ENCODE peak calls at places on chromosomes 1 and 21, in five cellular contexts. P, Y, O, T and I are unnamed samples.

GRCh38 chr1:98340511-98340910 is 321.0 kb upstream of the SNX7 start:
- DNase-seq in Y (no peak), T (no peak), O (peak), P (no peak), I (no peak)

GRCh38 chr1:99170516-99170915 is 93.8 kb upstream of the PLPPR4 start:
- DNase-seq in T (no peak), O (peak), Y (no peak), P (no peak), I (no peak)

GRCh38 chr1:223886516-223886921 is 40.8 kb upstream of the TP53BP2 start:
- DNase-seq in P (no peak), O (no peak), T (no peak), Y (no peak), I (no peak)

GRCh38 chr1:157113116-157113515 is 13.5 kb upstream of the ETV3L start:
- DNase-seq in P (no peak), T (no peak), Y (no peak), O (no peak), I (no peak)

GRCh38 chr1:240424740-240425464 is 187.1 kb downstream of the GREM2 start:
- DNase-seq in T (no peak), O (no peak), P (no peak), Y (no peak), I (no peak)

GRCh38 chr1:168428063-168428731 is 115.6 kb downstream of the XCL2 start:
- DNase-seq in T (no peak), O (peak), Y (no peak), P (no peak), I (no peak)

GRCh38 chr1:239619190-239619589 is 232.8 kb downstream of the CHRM3 start:
- DNase-seq in P (no peak), Y (no peak), T (no peak), O (no peak), I (no peak)

GRCh38 chr1:211126622-211127021 is 7.3 kb downstream of the KCNH1 start:
- DNase-seq in P (no peak), T (no peak), Y (no peak), O (no peak), I (no peak)

GRCh38 chr1:64482720-64483119 is 12.8 kb downstream of the CACHD1 start:
- DNase-seq in P (no peak), O (no peak), T (no peak), Y (no peak), I (no peak)

GRCh38 chr21:38402291-38402690 is 96.0 kb downstream of the ERG start:
- DNase-seq in Y (no peak), P (no peak), T (no peak), O (no peak), I (no peak)

GRCh38 chr1:115496904-115497527 is 144.8 kb upstream of the VANGL1 start:
- DNase-seq in Y (no peak), T (no peak), O (peak), P (no peak), I (no peak)

GRCh38 chr1:8670371-8670818 is 147.0 kb downstream of the RERE start:
- DNase-seq in O (no peak), T (no peak), P (no peak), Y (no peak), I (no peak)

GRCh38 chr1:64982134-64982533 is 15.8 kb upstream of the JAK1 start:
- DNase-seq in P (no peak), Y (no peak), T (no peak), O (no peak), I (no peak)

GRCh38 chr21:27787046-27787445 is 820.2 kb upstream of the ADAMTS5 start:
- DNase-seq in O (peak), T (no peak), Y (no peak), P (no peak), I (no peak)

GRCh38 chr1:209610378-209610905 is 26.9 kb downstream of the CAMK1G start:
- DNase-seq in Y (no peak), P (no peak), T (no peak), O (no peak), I (no peak)

GRCh38 chr1:239719642-239720258 is 333.4 kb downstream of the CHRM3 start:
- DNase-seq in T (no peak), Y (no peak), O (no peak), P (peak), I (no peak)

GRCh38 chr1:220274122-220274855 is 2.0 kb upstream of the RAB3GAP2 start:
- DNase-seq in Y (no peak), P (no peak), T (no peak), O (peak), I (no peak)

GRCh38 chr1:47692196-47692595 is 254.4 kb downstream of the FOXD2 start:
- DNase-seq in P (no peak), O (no peak), T (no peak), Y (no peak), I (no peak)

GRCh38 chr1:92832537-92833160 is 809 bp downstream of the RPL5 start:
- DNase-seq in T (no peak), O (peak), P (no peak), Y (no peak), I (no peak)

GRCh38 chr1:42971848-42972291 is 13.2 kb upstream of the SLC2A1 start:
- DNase-seq in P (no peak), O (peak), Y (no peak), T (no peak), I (no peak)

GRCh38 chr1:25220666-25221065 is 11.6 kb downstream of the SYF2 start:
- DNase-seq in O (no peak), T (no peak), P (no peak), Y (no peak), I (no peak)

GRCh38 chr1:7922301-7922700 is 18.3 kb downstream of the TNFRSF9 start:
- DNase-seq in Y (no peak), O (peak), T (no peak), P (no peak), I (no peak)

GRCh38 chr1:112985123-112985522 is 29.1 kb upstream of the SLC16A1 start:
- DNase-seq in T (no peak), Y (no peak), P (no peak), O (no peak), I (no peak)

GRCh38 chr1:239909894-239910293 is 181.8 kb upstream of the FMN2 start:
- DNase-seq in P (no peak), O (peak), T (no peak), Y (peak), I (no peak)

GRCh38 chr21:38221594-38221993 is 35.2 kb upstream of the KCNJ15 start:
- DNase-seq in T (no peak), O (peak), Y (no peak), P (no peak), I (no peak)

GRCh38 chr1:115063238-115063901 is 25.9 kb downstream of the TSPAN2 start:
- DNase-seq in O (no peak), T (no peak), P (no peak), Y (no peak), I (no peak)

GRCh38 chr1:227917081-227917950 is 30.4 kb downstream of the WNT9A start:
- DNase-seq in O (no peak), P (no peak), T (no peak), Y (peak), I (no peak)

GRCh38 chr1:1399870-1400575 is 888 bp upstream of the CCNL2 start:
- DNase-seq in O (peak), Y (peak), P (no peak), T (no peak), I (no peak)

GRCh38 chr1:22236151-22236550 is 93.3 kb upstream of the WNT4 start:
- DNase-seq in Y (no peak), O (no peak), P (no peak), T (no peak), I (no peak)

GRCh38 chr1:219639843-219640606 is 27.1 kb upstream of the ZC3H11B start:
- DNase-seq in O (no peak), T (no peak), Y (no peak), P (no peak), I (no peak)

GRCh38 chr1:231684333-231685244 is 58.0 kb downstream of the DISC1 start:
- DNase-seq in P (no peak), Y (no peak), T (no peak), O (no peak), I (no peak)

GRCh38 chr1:39196244-39197215 is 8.0 kb upstream of the MACF1 start:
- DNase-seq in Y (no peak), P (no peak), T (no peak), O (peak), I (peak)

GRCh38 chr1:218699411-218699810 is 354.3 kb downstream of the TGFB2 start:
- DNase-seq in O (peak), T (no peak), Y (no peak), P (no peak), I (no peak)

GRCh38 chr1:220652995-220653394 is 37.2 kb upstream of the C1orf115 start:
- DNase-seq in P (no peak), T (no peak), O (no peak), Y (no peak), I (no peak)

GRCh38 chr1:43238104-43238503 is 31.7 kb upstream of the TMEM125 start:
- DNase-seq in Y (peak), O (peak), P (no peak), T (no peak), I (no peak)

GRCh38 chr1:154749078-154749760 is 120.9 kb downstream of the KCNN3 start:
- DNase-seq in P (no peak), T (no peak), Y (no peak), O (peak), I (no peak)

GRCh38 chr1:231940721-231941120 is 314.1 kb downstream of the DISC1 start:
- DNase-seq in T (no peak), O (no peak), P (no peak), Y (no peak), I (no peak)

GRCh38 chr1:42658880-42659337 is 686 bp downstream of the PPIH start:
- DNase-seq in Y (peak), P (no peak), O (peak), T (no peak), I (no peak)

GRCh38 chr1:150974580-150975478 is at the start of gene CERS2:
- DNase-seq in P (peak), Y (peak), O (peak), T (peak), I (peak)